ENCODE peak calls at places on chromosomes 4 and X, in six cellular contexts. I is stimulated activated naive CD4-positive, alpha-beta T cell; R is cardiac fibroblast; J is anterior cingulate cortex; V is left ventricle myocardium inferior; N is uterus. G is an unnamed sample.

GRCh38 chr4:186500721-186501304 is 54.6 kb downstream of the MTNR1A start:
- DNase-seq in V (no peak), J (no peak), R (peak; percentile 3), N (no peak), I (no peak), G (no peak)

GRCh38 chr4:26687728-26688127 is 103.8 kb downstream of the TBC1D19 start:
- DNase-seq in R (peak; percentile 76), I (no peak), J (no peak), V (no peak), N (no peak), G (no peak)

GRCh38 chr4:37383579-37384229 is 139.2 kb downstream of the NWD2 start:
- DNase-seq in N (no peak), R (peak; percentile 40), V (no peak), I (no peak), J (no peak), G (peak; percentile 12)

GRCh38 chr4:67723949-67724348 is 23.0 kb upstream of the UBA6 start:
- DNase-seq in J (no peak), N (no peak), R (no peak), I (no peak), V (no peak), G (no peak)

GRCh38 chrX:45986971-45987370 is 558.2 kb downstream of the ZNF674 start:
- DNase-seq in N (no peak), R (peak; percentile 10), I (no peak), J (no peak), V (no peak), G (no peak)

GRCh38 chrX:63919081-63919480 is 134.1 kb upstream of the ARHGEF9 start:
- DNase-seq in J (no peak), N (no peak), V (no peak), R (no peak), I (no peak), G (no peak)

GRCh38 chr4:99067617-99068016 is 21.0 kb downstream of the ADH5 start:
- DNase-seq in V (no peak), R (no peak), N (no peak), J (no peak), I (no peak), G (no peak)

GRCh38 chrX:85573801-85574200 is 194.3 kb upstream of the POF1B start:
- DNase-seq in J (no peak), V (no peak), N (no peak), I (no peak), R (no peak), G (no peak)

GRCh38 chrX:136616987-136617685 is 30.8 kb upstream of the CD40LG start:
- DNase-seq in R (no peak), N (no peak), J (no peak), I (no peak), V (no peak), G (peak; percentile 27)

GRCh38 chrX:48685416-48685815 is 1.8 kb downstream of the WAS start:
- DNase-seq in R (no peak), J (no peak), N (no peak), V (no peak), I (no peak), G (no peak)

GRCh38 chrX:46704767-46705386 is 54.0 kb downstream of the SLC9A7 start:
- DNase-seq in J (no peak), R (peak; percentile 24), I (no peak), V (no peak), N (no peak), G (no peak)

GRCh38 chrX:124388562-124388961 is 42.2 kb downstream of the SH2D1A start:
- DNase-seq in I (peak; percentile 8), J (peak; percentile 26), R (peak; percentile 57), N (peak; percentile 20), V (no peak), G (peak; percentile 39)

GRCh38 chr4:8542776-8543525 is 37.2 kb upstream of the GPR78 start:
- DNase-seq in J (no peak), R (no peak), I (no peak), N (no peak), V (no peak), G (no peak)